ENCODE peak calls at places on chromosomes 2 and 18, in five cellular contexts. One of them, this sample, is unnamed.

GRCh38 chr2:108376774-108377173 is 980 bp upstream of the SULT1C4 start:
- DNase-seq in cardiac muscle cell: no peak
- DNase-seq in upper lobe of right lung: no peak
- DNase-seq in K562: no peak
- DNase-seq in IMR-90: no peak
- DNase-seq in this sample: no peak

GRCh38 chr18:50312296-50313030 is 25.0 kb upstream of the CXXC1 start:
- DNase-seq in cardiac muscle cell: no peak
- DNase-seq in upper lobe of right lung: no peak
- DNase-seq in K562: no peak
- DNase-seq in IMR-90: no peak
- DNase-seq in this sample: no peak

GRCh38 chr2:64899081-64899865 is 89.9 kb upstream of the SLC1A4 start:
- DNase-seq in cardiac muscle cell: no peak
- DNase-seq in upper lobe of right lung: peak
- DNase-seq in K562: no peak
- DNase-seq in IMR-90: no peak
- DNase-seq in this sample: no peak

GRCh38 chr2:30230479-30230854 is 867 bp upstream of the LBH start:
- DNase-seq in cardiac muscle cell: peak
- DNase-seq in upper lobe of right lung: no peak
- DNase-seq in K562: peak
- DNase-seq in IMR-90: peak
- DNase-seq in this sample: peak

GRCh38 chr18:42033137-42033810 is 78.2 kb downstream of the PIK3C3 start:
- DNase-seq in cardiac muscle cell: no peak
- DNase-seq in upper lobe of right lung: no peak
- DNase-seq in K562: no peak
- DNase-seq in IMR-90: no peak
- DNase-seq in this sample: no peak

GRCh38 chr2:240143801-240144648 is 3.6 kb upstream of the OTOS start:
- DNase-seq in cardiac muscle cell: peak
- DNase-seq in upper lobe of right lung: peak
- DNase-seq in K562: peak
- DNase-seq in IMR-90: peak
- DNase-seq in this sample: peak

GRCh38 chr2:237700583-237701032 is 73.2 kb downstream of the LRRFIP1 start:
- DNase-seq in cardiac muscle cell: peak
- DNase-seq in upper lobe of right lung: peak
- DNase-seq in K562: no peak
- DNase-seq in IMR-90: peak
- DNase-seq in this sample: peak

GRCh38 chr2:100880730-100881129 is 60.8 kb downstream of the NPAS2 start:
- DNase-seq in cardiac muscle cell: peak
- DNase-seq in upper lobe of right lung: no peak
- DNase-seq in K562: no peak
- DNase-seq in IMR-90: peak
- DNase-seq in this sample: peak

GRCh38 chr2:170434900-170435640 is 257.1 kb downstream of the MYO3B start:
- DNase-seq in cardiac muscle cell: no peak
- DNase-seq in upper lobe of right lung: no peak
- DNase-seq in K562: no peak
- DNase-seq in IMR-90: no peak
- DNase-seq in this sample: no peak

GRCh38 chr18:407825-408224 is 92.7 kb downstream of the COLEC12 start:
- DNase-seq in cardiac muscle cell: no peak
- DNase-seq in upper lobe of right lung: no peak
- DNase-seq in K562: no peak
- DNase-seq in IMR-90: no peak
- DNase-seq in this sample: no peak

GRCh38 chr18:36281941-36282340 is 15.6 kb upstream of the FHOD3 start:
- DNase-seq in cardiac muscle cell: peak
- DNase-seq in upper lobe of right lung: no peak
- DNase-seq in K562: no peak
- DNase-seq in IMR-90: no peak
- DNase-seq in this sample: no peak

GRCh38 chr2:33116799-33117198 is 170.0 kb downstream of the LTBP1 start:
- DNase-seq in cardiac muscle cell: no peak
- DNase-seq in upper lobe of right lung: no peak
- DNase-seq in K562: no peak
- DNase-seq in IMR-90: no peak
- DNase-seq in this sample: no peak

GRCh38 chr2:8661736-8662135 is 20.1 kb upstream of the ID2 start:
- DNase-seq in cardiac muscle cell: peak
- DNase-seq in upper lobe of right lung: peak
- DNase-seq in K562: no peak
- DNase-seq in IMR-90: peak
- DNase-seq in this sample: peak

GRCh38 chr2:28635251-28635650 is 116.4 kb upstream of the PPP1CB start:
- DNase-seq in cardiac muscle cell: no peak
- DNase-seq in upper lobe of right lung: no peak
- DNase-seq in K562: no peak
- DNase-seq in IMR-90: no peak
- DNase-seq in this sample: peak

GRCh38 chr2:176157499-176158305 is 595 bp downstream of the HOXD3 start:
- DNase-seq in cardiac muscle cell: no peak
- DNase-seq in upper lobe of right lung: peak
- DNase-seq in K562: no peak
- DNase-seq in IMR-90: no peak
- DNase-seq in this sample: no peak

GRCh38 chr2:236776695-236777251 is 207.1 kb downstream of the ACKR3 start:
- DNase-seq in cardiac muscle cell: peak
- DNase-seq in upper lobe of right lung: no peak
- DNase-seq in K562: no peak
- DNase-seq in IMR-90: peak
- DNase-seq in this sample: peak

GRCh38 chr2:27833931-27834330 is 56.3 kb downstream of the RBKS start:
- DNase-seq in cardiac muscle cell: no peak
- DNase-seq in upper lobe of right lung: no peak
- DNase-seq in K562: no peak
- DNase-seq in IMR-90: peak
- DNase-seq in this sample: peak

GRCh38 chr18:61851279-61851678 is 41.5 kb downstream of the RNF152 start:
- DNase-seq in cardiac muscle cell: no peak
- DNase-seq in upper lobe of right lung: no peak
- DNase-seq in K562: no peak
- DNase-seq in IMR-90: no peak
- DNase-seq in this sample: no peak

GRCh38 chr2:69200107-69200520 is 186.9 kb downstream of the GFPT1 start:
- DNase-seq in cardiac muscle cell: peak
- DNase-seq in upper lobe of right lung: no peak
- DNase-seq in K562: no peak
- DNase-seq in IMR-90: peak
- DNase-seq in this sample: peak

GRCh38 chr2:117330611-117331010 is 483.9 kb upstream of the DDX18 start:
- DNase-seq in cardiac muscle cell: no peak
- DNase-seq in upper lobe of right lung: no peak
- DNase-seq in K562: no peak
- DNase-seq in IMR-90: no peak
- DNase-seq in this sample: no peak

GRCh38 chr2:234032301-234032856 is 18.1 kb upstream of the SPP2 start:
- DNase-seq in cardiac muscle cell: peak
- DNase-seq in upper lobe of right lung: no peak
- DNase-seq in K562: no peak
- DNase-seq in IMR-90: peak
- DNase-seq in this sample: peak

GRCh38 chr18:64618390-64618789 is 469.5 kb upstream of the LINC00305 start:
- DNase-seq in cardiac muscle cell: no peak
- DNase-seq in upper lobe of right lung: no peak
- DNase-seq in K562: no peak
- DNase-seq in IMR-90: no peak
- DNase-seq in this sample: no peak

GRCh38 chr18:46271488-46271887 is 167.3 kb downstream of the HAUS1 start:
- DNase-seq in cardiac muscle cell: no peak
- DNase-seq in upper lobe of right lung: no peak
- DNase-seq in K562: no peak
- DNase-seq in IMR-90: no peak
- DNase-seq in this sample: no peak

GRCh38 chr2:98479959-98480524 is 35.4 kb downstream of the INPP4A start:
- DNase-seq in cardiac muscle cell: peak
- DNase-seq in upper lobe of right lung: peak
- DNase-seq in K562: no peak
- DNase-seq in IMR-90: peak
- DNase-seq in this sample: peak

GRCh38 chr2:10297950-10298349 is 4.8 kb upstream of the HPCAL1 start:
- DNase-seq in cardiac muscle cell: peak
- DNase-seq in upper lobe of right lung: no peak
- DNase-seq in K562: peak
- DNase-seq in IMR-90: peak
- DNase-seq in this sample: peak

GRCh38 chr2:176763111-176763510 is 449.5 kb upstream of the HNRNPA3 start:
- DNase-seq in cardiac muscle cell: no peak
- DNase-seq in upper lobe of right lung: no peak
- DNase-seq in K562: no peak
- DNase-seq in IMR-90: no peak
- DNase-seq in this sample: no peak

GRCh38 chr2:217943379-217944321 is 59.1 kb downstream of the TNS1 start:
- DNase-seq in cardiac muscle cell: peak
- DNase-seq in upper lobe of right lung: peak
- DNase-seq in K562: peak
- DNase-seq in IMR-90: peak
- DNase-seq in this sample: peak

GRCh38 chr2:217945530-217945929 is 57.3 kb downstream of the TNS1 start:
- DNase-seq in cardiac muscle cell: no peak
- DNase-seq in upper lobe of right lung: peak
- DNase-seq in K562: no peak
- DNase-seq in IMR-90: no peak
- DNase-seq in this sample: no peak

GRCh38 chr2:217942731-217943335 is 60.0 kb downstream of the TNS1 start:
- DNase-seq in cardiac muscle cell: no peak
- DNase-seq in upper lobe of right lung: peak
- DNase-seq in K562: no peak
- DNase-seq in IMR-90: no peak
- DNase-seq in this sample: no peak

GRCh38 chr2:217944923-217945322 is 57.9 kb downstream of the TNS1 start:
- DNase-seq in cardiac muscle cell: no peak
- DNase-seq in upper lobe of right lung: peak
- DNase-seq in K562: no peak
- DNase-seq in IMR-90: no peak
- DNase-seq in this sample: no peak

GRCh38 chr2:217944366-217944765 is 58.4 kb downstream of the TNS1 start:
- DNase-seq in cardiac muscle cell: no peak
- DNase-seq in upper lobe of right lung: no peak
- DNase-seq in K562: no peak
- DNase-seq in IMR-90: no peak
- DNase-seq in this sample: no peak
- H3K4me3 ChIP-seq in cardiac muscle cell: no peak
- H3K4me3 ChIP-seq in upper lobe of right lung: peak
- H3K4me3 ChIP-seq in K562: no peak
- H3K4me3 ChIP-seq in IMR-90: no peak
- H3K4me3 ChIP-seq in this sample: no peak

GRCh38 chr2:144659731-144660275 is 139.9 kb upstream of the ZEB2 start:
- DNase-seq in cardiac muscle cell: peak
- DNase-seq in upper lobe of right lung: peak
- DNase-seq in K562: peak
- DNase-seq in IMR-90: peak
- DNase-seq in this sample: peak
- H3K4me3 ChIP-seq in cardiac muscle cell: no peak
- H3K4me3 ChIP-seq in upper lobe of right lung: no peak
- H3K4me3 ChIP-seq in K562: no peak
- H3K4me3 ChIP-seq in IMR-90: no peak
- H3K4me3 ChIP-seq in this sample: no peak

GRCh38 chr2:189613077-189613636 is 32.6 kb upstream of the SLC40A1 start:
- DNase-seq in cardiac muscle cell: peak
- DNase-seq in upper lobe of right lung: no peak
- DNase-seq in K562: peak
- DNase-seq in IMR-90: peak
- DNase-seq in this sample: peak
- H3K4me3 ChIP-seq in cardiac muscle cell: no peak
- H3K4me3 ChIP-seq in upper lobe of right lung: peak
- H3K4me3 ChIP-seq in K562: peak
- H3K4me3 ChIP-seq in IMR-90: peak
- H3K4me3 ChIP-seq in this sample: peak

GRCh38 chr2:147149589-147150245 is 695.1 kb upstream of the ACVR2A start:
- DNase-seq in cardiac muscle cell: peak
- DNase-seq in upper lobe of right lung: no peak
- DNase-seq in K562: no peak
- DNase-seq in IMR-90: no peak
- DNase-seq in this sample: peak
- H3K4me3 ChIP-seq in cardiac muscle cell: no peak
- H3K4me3 ChIP-seq in upper lobe of right lung: no peak
- H3K4me3 ChIP-seq in K562: no peak
- H3K4me3 ChIP-seq in IMR-90: no peak
- H3K4me3 ChIP-seq in this sample: no peak

GRCh38 chr18:3007491-3007890 is 5.5 kb downstream of the LPIN2 start:
- DNase-seq in cardiac muscle cell: no peak
- DNase-seq in upper lobe of right lung: no peak
- DNase-seq in K562: no peak
- DNase-seq in IMR-90: no peak
- DNase-seq in this sample: no peak
- H3K4me3 ChIP-seq in cardiac muscle cell: no peak
- H3K4me3 ChIP-seq in upper lobe of right lung: no peak
- H3K4me3 ChIP-seq in K562: no peak
- H3K4me3 ChIP-seq in IMR-90: no peak
- H3K4me3 ChIP-seq in this sample: no peak

GRCh38 chr18:59264136-59264571 is 9.1 kb downstream of the RAX start:
- DNase-seq in cardiac muscle cell: no peak
- DNase-seq in upper lobe of right lung: no peak
- DNase-seq in K562: no peak
- DNase-seq in IMR-90: no peak
- DNase-seq in this sample: no peak

GRCh38 chr18:59265246-59266018 is 7.8 kb downstream of the RAX start:
- DNase-seq in cardiac muscle cell: peak
- DNase-seq in upper lobe of right lung: no peak
- DNase-seq in K562: peak
- DNase-seq in IMR-90: no peak
- DNase-seq in this sample: no peak

GRCh38 chr18:59266019-59266369 is 7.3 kb downstream of the RAX start:
- DNase-seq in cardiac muscle cell: no peak
- DNase-seq in upper lobe of right lung: no peak
- DNase-seq in K562: no peak
- DNase-seq in IMR-90: no peak
- DNase-seq in this sample: no peak

GRCh38 chr18:59263566-59264135 is 9.6 kb downstream of the RAX start:
- DNase-seq in cardiac muscle cell: no peak
- DNase-seq in upper lobe of right lung: no peak
- DNase-seq in K562: no peak
- DNase-seq in IMR-90: no peak
- DNase-seq in this sample: no peak

GRCh38 chr18:59264651-59265245 is 8.5 kb downstream of the RAX start:
- DNase-seq in cardiac muscle cell: no peak
- DNase-seq in upper lobe of right lung: no peak
- DNase-seq in K562: no peak
- DNase-seq in IMR-90: no peak
- DNase-seq in this sample: no peak
- H3K4me3 ChIP-seq in cardiac muscle cell: no peak
- H3K4me3 ChIP-seq in upper lobe of right lung: no peak
- H3K4me3 ChIP-seq in K562: no peak
- H3K4me3 ChIP-seq in IMR-90: no peak
- H3K4me3 ChIP-seq in this sample: no peak

GRCh38 chr2:58239243-58239642 is 1.9 kb downstream of the FANCL start:
- DNase-seq in cardiac muscle cell: no peak
- DNase-seq in upper lobe of right lung: no peak
- DNase-seq in K562: no peak
- DNase-seq in IMR-90: no peak
- DNase-seq in this sample: no peak
- H3K4me3 ChIP-seq in cardiac muscle cell: no peak
- H3K4me3 ChIP-seq in upper lobe of right lung: no peak
- H3K4me3 ChIP-seq in K562: peak
- H3K4me3 ChIP-seq in IMR-90: no peak
- H3K4me3 ChIP-seq in this sample: no peak

This sample was measured in choroid plexus epithelial cell.